ENCODE peak calls at places on chromosomes 12 and 14, in ten cellular contexts. C is GM23338; H is GM23248; J is PC-9; V is pancreas; F is aorta; W is CD8-positive, alpha-beta memory T cell; Z is SJCRH30; M is PC-3; G is HCT116. T is an unnamed sample.
A peak's percentile ranks its signal among the peaks of the same experiment; 100 is the strongest.

GRCh38 chr12:100539209-100539608 is 34.3 kb upstream of the GAS2L3 start:
- DNase-seq in C (peak; percentile 78), H (peak; percentile 56), J (peak; percentile 18), V (no peak), F (no peak), W (no peak), Z (peak; percentile 73), M (peak; percentile 65), G (no peak), T (peak; percentile 31)

GRCh38 chr12:6925543-6926279 is 2.0 kb upstream of the ATN1 start:
- DNase-seq in C (peak; percentile 91), H (peak; percentile 92), J (peak; percentile 81), V (peak; percentile 55), F (peak; percentile 89), W (no peak), Z (peak; percentile 85), M (peak; percentile 81), G (peak; percentile 90), T (peak; percentile 95)

GRCh38 chr14:51865953-51866747 is 5.7 kb downstream of the GNG2 start:
- DNase-seq in C (peak; percentile 51), H (no peak), J (no peak), V (no peak), F (no peak), W (peak; percentile 36), Z (no peak), M (no peak), G (no peak), T (no peak)

GRCh38 chr12:8698132-8698829 is 490 bp downstream of the RIMKLB start:
- DNase-seq in C (peak; percentile 72), H (peak; percentile 86), J (peak; percentile 69), V (peak; percentile 42), F (peak; percentile 92), W (peak; percentile 44), Z (peak; percentile 70), M (no peak), G (no peak), T (peak; percentile 23)

GRCh38 chr12:112308184-112308583 is 74.0 kb downstream of the HECTD4 start:
- DNase-seq in C (no peak), H (no peak), J (no peak), V (no peak), F (no peak), W (no peak), Z (no peak), M (no peak), G (no peak), T (no peak)

GRCh38 chr12:19846561-19846960 is 407.3 kb downstream of the AEBP2 start:
- DNase-seq in C (no peak), H (peak; percentile 74), J (no peak), V (no peak), F (no peak), W (no peak), Z (no peak), M (peak; percentile 56), G (no peak), T (peak; percentile 85)

GRCh38 chr12:3092770-3093169 is 15.6 kb downstream of the TSPAN9 start:
- DNase-seq in C (no peak), H (no peak), J (no peak), V (no peak), F (no peak), W (no peak), Z (no peak), M (no peak), G (no peak), T (no peak)

GRCh38 chr12:10941916-10942607 is 3.0 kb upstream of the TAS2R14 start:
- DNase-seq in C (peak; percentile 34), H (no peak), J (peak; percentile 87), V (no peak), F (no peak), W (no peak), Z (peak; percentile 80), M (peak; percentile 77), G (peak; percentile 78), T (peak; percentile 27)

GRCh38 chr14:95516554-95517209 is at the start of gene SYNE3:
- DNase-seq in C (peak; percentile 53), H (peak; percentile 62), J (peak; percentile 16), V (no peak), F (peak; percentile 90), W (peak; percentile 60), Z (peak; percentile 70), M (peak; percentile 45), G (no peak), T (no peak)

GRCh38 chr14:44945264-44945663 is 16.5 kb downstream of the KLHL28 start:
- DNase-seq in C (no peak), H (peak; percentile 95), J (no peak), V (no peak), F (no peak), W (no peak), Z (no peak), M (no peak), G (no peak), T (peak; percentile 96)

GRCh38 chr12:120965534-120966091 is 12.7 kb upstream of the HNF1A start:
- DNase-seq in C (peak; percentile 14), H (no peak), J (peak; percentile 16), V (no peak), F (no peak), W (no peak), Z (no peak), M (peak; percentile 12), G (no peak), T (no peak)

GRCh38 chr12:98767248-98767647 is 122.2 kb downstream of the APAF1 start:
- DNase-seq in C (no peak), H (no peak), J (no peak), V (no peak), F (no peak), W (no peak), Z (no peak), M (no peak), G (no peak), T (no peak)

GRCh38 chr14:68685419-68686211 is 107.3 kb downstream of the ZFP36L1 start:
- DNase-seq in C (no peak), H (peak; percentile 76), J (peak; percentile 68), V (no peak), F (no peak), W (peak; percentile 75), Z (no peak), M (peak; percentile 95), G (peak; percentile 86), T (peak; percentile 92)

GRCh38 chr14:22557846-22558220 is 31.2 kb downstream of the DAD1 start:
- DNase-seq in C (no peak), H (no peak), J (no peak), V (no peak), F (no peak), W (no peak), Z (no peak), M (no peak), G (no peak), T (no peak)

GRCh38 chr12:131980263-131980662 is 30.5 kb downstream of the EP400 start:
- DNase-seq in C (no peak), H (peak; percentile 22), J (no peak), V (no peak), F (no peak), W (no peak), Z (no peak), M (peak; percentile 35), G (no peak), T (no peak)

GRCh38 chr14:103013028-103013427 is 44.3 kb downstream of the CDC42BPB start:
- DNase-seq in C (no peak), H (no peak), J (no peak), V (no peak), F (peak; percentile 53), W (no peak), Z (no peak), M (no peak), G (no peak), T (no peak)
- H3K4me1 ChIP-seq in C (peaks cover 10% of the 10 kb centered on the region), H (peaks cover 20% of the 10 kb centered on the region), J (peaks cover 79% of the 10 kb centered on the region), V (no peaks in the 10 kb centered on the region), F (peaks cover 2% of the 10 kb centered on the region), W (no peaks in the 10 kb centered on the region), Z (peaks cover 4% of the 10 kb centered on the region), M (peaks cover 41% of the 10 kb centered on the region), G (peaks cover 70% of the 10 kb centered on the region), T (peaks cover 38% of the 10 kb centered on the region)

GRCh38 chr14:104116544-104117340 is 21.6 kb upstream of the KIF26A start:
- DNase-seq in C (peak; percentile 64), H (no peak), J (peak; percentile 86), V (peak; percentile 62), F (peak; percentile 74), W (no peak), Z (no peak), M (peak; percentile 83), G (peak; percentile 38), T (no peak)
- H3K27ac ChIP-seq in C (no peak overlapping the region), H (no peak overlapping the region), J (no peak overlapping the region), V (no peak overlapping the region), F (no peak overlapping the region), W (no peak overlapping the region), Z (no peak overlapping the region), M (peak overlapping the region; percentile 39), G (peak overlapping the region; percentile 81), T (no peak overlapping the region)

GRCh38 chr12:14950982-14951746 is 10.2 kb downstream of the ARHGDIB start:
- DNase-seq in C (peak; percentile 42), H (no peak), J (peak; percentile 82), V (no peak), F (no peak), W (no peak), Z (no peak), M (peak; percentile 74), G (peak; percentile 68), T (no peak)

GRCh38 chr12:14952295-14952995 is 9.0 kb downstream of the ARHGDIB start:
- DNase-seq in C (no peak), H (peak; percentile 98), J (peak; percentile 64), V (no peak), F (no peak), W (peak; percentile 23), Z (no peak), M (peak; percentile 90), G (peak; percentile 48), T (peak; percentile 96)

GRCh38 chr12:14949631-14950030 is 11.3 kb upstream of the ERP27 start:
- DNase-seq in C (no peak), H (no peak), J (no peak), V (no peak), F (no peak), W (no peak), Z (no peak), M (no peak), G (no peak), T (no peak)

GRCh38 chr12:14948672-14949071 is 10.3 kb upstream of the ERP27 start:
- DNase-seq in C (peak; percentile 55), H (peak; percentile 75), J (no peak), V (peak; percentile 28), F (no peak), W (peak; percentile 48), Z (peak; percentile 59), M (peak; percentile 13), G (no peak), T (peak; percentile 85)

DNA sequence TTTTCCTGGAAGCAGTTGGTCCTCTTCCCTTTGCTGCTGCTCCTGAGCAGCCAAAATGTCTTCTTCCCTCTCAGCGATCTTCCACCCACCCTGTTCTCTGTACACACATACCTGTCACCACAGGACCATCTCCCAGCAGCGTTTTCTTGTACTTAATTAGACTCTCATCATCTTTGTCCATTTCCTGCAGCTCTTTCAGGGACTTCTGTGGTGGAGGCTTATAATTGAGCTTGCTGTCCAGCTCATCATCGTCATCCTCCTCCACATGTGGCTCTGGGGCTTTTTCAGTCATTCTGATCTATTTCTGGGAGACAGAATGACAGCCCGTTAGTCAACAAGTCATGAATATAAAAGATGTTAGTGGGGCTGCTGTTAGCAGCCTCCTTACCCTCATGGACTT is 11.0 kb downstream of the ARHGDIB start:
- DNase-seq in C (no peak), H (no peak), J (no peak), V (no peak), F (no peak), W (no peak), Z (no peak), M (no peak), G (no peak), T (peak; percentile 6)
- H3K4me1 ChIP-seq in C (no peaks in the 10 kb centered on the region), H (peaks cover 29% of the 10 kb centered on the region), J (peaks cover 76% of the 10 kb centered on the region), V (peaks cover 9% of the 10 kb centered on the region), F (peaks cover 8% of the 10 kb centered on the region), W (peaks cover 99% of the 10 kb centered on the region), Z (peaks cover 8% of the 10 kb centered on the region), M (peaks cover 67% of the 10 kb centered on the region), G (peaks cover 48% of the 10 kb centered on the region), T (peaks cover 34% of the 10 kb centered on the region)

GRCh38 chr12:27148373-27148772 is 66.0 kb upstream of the C12orf71 start:
- DNase-seq in C (no peak), H (no peak), J (no peak), V (no peak), F (no peak), W (no peak), Z (no peak), M (no peak), G (no peak), T (no peak)
- H3K27ac ChIP-seq in C (no peak overlapping the region), H (no peak overlapping the region), J (no peak overlapping the region), V (no peak overlapping the region), F (no peak overlapping the region), W (no peak overlapping the region), Z (no peak overlapping the region), M (no peak overlapping the region), G (no peak overlapping the region), T (no peak overlapping the region)

T was measured in astrocyte.